ENCODE peak calls at places on chromosome 11, in four cellular contexts. One of them, this sample, is unnamed.

GRCh38 chr11:118895093-118896039 is 11.7 kb downstream of the CXCR5 start:
- DNase-seq in activated naive CD8-positive, alpha-beta T cell treated with anti-CD3 and anti-CD28 coated beads, Interleukin-2, amount 10 ng/mL, durations not matched to agents 7 days and 5 days: peak
- DNase-seq in BE2C: peak
- DNase-seq in NCI-H510A treated with DMSO at 0.1 percent for 48 hours: peak
- DNase-seq in this sample: no peak

GRCh38 chr11:76669901-76670474 is 559 bp downstream of the LRRC32 start:
- DNase-seq in activated naive CD8-positive, alpha-beta T cell treated with anti-CD3 and anti-CD28 coated beads, Interleukin-2, amount 10 ng/mL, durations not matched to agents 7 days and 5 days: no peak
- DNase-seq in BE2C: peak
- DNase-seq in NCI-H510A treated with DMSO at 0.1 percent for 48 hours: no peak
- DNase-seq in this sample: peak

GRCh38 chr11:73152861-73153483 is 10.9 kb upstream of the FCHSD2 start:
- DNase-seq in activated naive CD8-positive, alpha-beta T cell treated with anti-CD3 and anti-CD28 coated beads, Interleukin-2, amount 10 ng/mL, durations not matched to agents 7 days and 5 days: peak
- DNase-seq in BE2C: no peak
- DNase-seq in NCI-H510A treated with DMSO at 0.1 percent for 48 hours: peak
- DNase-seq in this sample: no peak

GRCh38 chr11:70118642-70119041 is 40.5 kb downstream of the ANO1 start:
- DNase-seq in activated naive CD8-positive, alpha-beta T cell treated with anti-CD3 and anti-CD28 coated beads, Interleukin-2, amount 10 ng/mL, durations not matched to agents 7 days and 5 days: no peak
- DNase-seq in BE2C: no peak
- DNase-seq in NCI-H510A treated with DMSO at 0.1 percent for 48 hours: no peak
- DNase-seq in this sample: no peak

GRCh38 chr11:83836883-83837654 is 550.9 kb upstream of the CCDC90B start:
- DNase-seq in activated naive CD8-positive, alpha-beta T cell treated with anti-CD3 and anti-CD28 coated beads, Interleukin-2, amount 10 ng/mL, durations not matched to agents 7 days and 5 days: no peak
- DNase-seq in BE2C: peak
- DNase-seq in NCI-H510A treated with DMSO at 0.1 percent for 48 hours: peak
- DNase-seq in this sample: no peak

GRCh38 chr11:76185931-76186401 is 20.3 kb downstream of the WNT11 start:
- DNase-seq in activated naive CD8-positive, alpha-beta T cell treated with anti-CD3 and anti-CD28 coated beads, Interleukin-2, amount 10 ng/mL, durations not matched to agents 7 days and 5 days: no peak
- DNase-seq in BE2C: peak
- DNase-seq in NCI-H510A treated with DMSO at 0.1 percent for 48 hours: peak
- DNase-seq in this sample: no peak

GRCh38 chr11:65576232-65576866 is 496 bp downstream of the EHBP1L1 start:
- DNase-seq in activated naive CD8-positive, alpha-beta T cell treated with anti-CD3 and anti-CD28 coated beads, Interleukin-2, amount 10 ng/mL, durations not matched to agents 7 days and 5 days: no peak
- DNase-seq in BE2C: no peak
- DNase-seq in NCI-H510A treated with DMSO at 0.1 percent for 48 hours: no peak
- DNase-seq in this sample: no peak

GRCh38 chr11:11463397-11463796 is 110.3 kb upstream of the CSNK2A3 start:
- DNase-seq in activated naive CD8-positive, alpha-beta T cell treated with anti-CD3 and anti-CD28 coated beads, Interleukin-2, amount 10 ng/mL, durations not matched to agents 7 days and 5 days: no peak
- DNase-seq in BE2C: peak
- DNase-seq in NCI-H510A treated with DMSO at 0.1 percent for 48 hours: peak
- DNase-seq in this sample: no peak

GRCh38 chr11:3849297-3849874 is 6.1 kb upstream of the STIM1 start:
- DNase-seq in activated naive CD8-positive, alpha-beta T cell treated with anti-CD3 and anti-CD28 coated beads, Interleukin-2, amount 10 ng/mL, durations not matched to agents 7 days and 5 days: no peak
- DNase-seq in BE2C: peak
- DNase-seq in NCI-H510A treated with DMSO at 0.1 percent for 48 hours: peak
- DNase-seq in this sample: no peak

GRCh38 chr11:129593098-129593497 is 217.4 kb downstream of the BARX2 start:
- DNase-seq in activated naive CD8-positive, alpha-beta T cell treated with anti-CD3 and anti-CD28 coated beads, Interleukin-2, amount 10 ng/mL, durations not matched to agents 7 days and 5 days: no peak
- DNase-seq in BE2C: no peak
- DNase-seq in NCI-H510A treated with DMSO at 0.1 percent for 48 hours: peak
- DNase-seq in this sample: no peak

GRCh38 chr11:63537293-63538101 is 889 bp downstream of the PLAAT4 start:
- DNase-seq in activated naive CD8-positive, alpha-beta T cell treated with anti-CD3 and anti-CD28 coated beads, Interleukin-2, amount 10 ng/mL, durations not matched to agents 7 days and 5 days: no peak
- DNase-seq in BE2C: no peak
- DNase-seq in NCI-H510A treated with DMSO at 0.1 percent for 48 hours: no peak
- DNase-seq in this sample: peak

GRCh38 chr11:22539851-22540376 is 85.7 kb downstream of the FANCF start:
- DNase-seq in activated naive CD8-positive, alpha-beta T cell treated with anti-CD3 and anti-CD28 coated beads, Interleukin-2, amount 10 ng/mL, durations not matched to agents 7 days and 5 days: no peak
- DNase-seq in BE2C: no peak
- DNase-seq in NCI-H510A treated with DMSO at 0.1 percent for 48 hours: peak
- DNase-seq in this sample: no peak

GRCh38 chr11:43954241-43954640 is 11.8 kb downstream of the C11orf96 start:
- DNase-seq in activated naive CD8-positive, alpha-beta T cell treated with anti-CD3 and anti-CD28 coated beads, Interleukin-2, amount 10 ng/mL, durations not matched to agents 7 days and 5 days: no peak
- DNase-seq in BE2C: no peak
- DNase-seq in NCI-H510A treated with DMSO at 0.1 percent for 48 hours: no peak
- DNase-seq in this sample: no peak

GRCh38 chr11:118916842-118917388 is 8.8 kb downstream of the BCL9L start:
- DNase-seq in activated naive CD8-positive, alpha-beta T cell treated with anti-CD3 and anti-CD28 coated beads, Interleukin-2, amount 10 ng/mL, durations not matched to agents 7 days and 5 days: no peak
- DNase-seq in BE2C: peak
- DNase-seq in NCI-H510A treated with DMSO at 0.1 percent for 48 hours: no peak
- DNase-seq in this sample: peak

GRCh38 chr11:58444285-58444684 is 2.2 kb upstream of the OR5B12 start:
- DNase-seq in activated naive CD8-positive, alpha-beta T cell treated with anti-CD3 and anti-CD28 coated beads, Interleukin-2, amount 10 ng/mL, durations not matched to agents 7 days and 5 days: no peak
- DNase-seq in BE2C: no peak
- DNase-seq in NCI-H510A treated with DMSO at 0.1 percent for 48 hours: no peak
- DNase-seq in this sample: no peak

GRCh38 chr11:121236115-121237001 is 56.2 kb upstream of the SC5D start:
- DNase-seq in activated naive CD8-positive, alpha-beta T cell treated with anti-CD3 and anti-CD28 coated beads, Interleukin-2, amount 10 ng/mL, durations not matched to agents 7 days and 5 days: no peak
- DNase-seq in BE2C: no peak
- DNase-seq in NCI-H510A treated with DMSO at 0.1 percent for 48 hours: no peak
- DNase-seq in this sample: no peak

GRCh38 chr11:35102267-35102666 is 36.7 kb upstream of the CD44 start:
- DNase-seq in activated naive CD8-positive, alpha-beta T cell treated with anti-CD3 and anti-CD28 coated beads, Interleukin-2, amount 10 ng/mL, durations not matched to agents 7 days and 5 days: no peak
- DNase-seq in BE2C: no peak
- DNase-seq in NCI-H510A treated with DMSO at 0.1 percent for 48 hours: no peak
- DNase-seq in this sample: no peak

GRCh38 chr11:111086058-111086457 is 159.5 kb upstream of the POU2AF2 start:
- DNase-seq in activated naive CD8-positive, alpha-beta T cell treated with anti-CD3 and anti-CD28 coated beads, Interleukin-2, amount 10 ng/mL, durations not matched to agents 7 days and 5 days: no peak
- DNase-seq in BE2C: no peak
- DNase-seq in NCI-H510A treated with DMSO at 0.1 percent for 48 hours: peak
- DNase-seq in this sample: no peak

GRCh38 chr11:130945945-130946344 is 29.7 kb upstream of the SNX19 start:
- DNase-seq in activated naive CD8-positive, alpha-beta T cell treated with anti-CD3 and anti-CD28 coated beads, Interleukin-2, amount 10 ng/mL, durations not matched to agents 7 days and 5 days: no peak
- DNase-seq in BE2C: no peak
- DNase-seq in NCI-H510A treated with DMSO at 0.1 percent for 48 hours: no peak
- DNase-seq in this sample: peak

GRCh38 chr11:36273110-36273509 is 16.1 kb downstream of the COMMD9 start:
- DNase-seq in activated naive CD8-positive, alpha-beta T cell treated with anti-CD3 and anti-CD28 coated beads, Interleukin-2, amount 10 ng/mL, durations not matched to agents 7 days and 5 days: no peak
- DNase-seq in BE2C: no peak
- DNase-seq in NCI-H510A treated with DMSO at 0.1 percent for 48 hours: peak
- DNase-seq in this sample: no peak

GRCh38 chr11:125175896-125176575 is 11.5 kb downstream of the PKNOX2 start:
- DNase-seq in activated naive CD8-positive, alpha-beta T cell treated with anti-CD3 and anti-CD28 coated beads, Interleukin-2, amount 10 ng/mL, durations not matched to agents 7 days and 5 days: no peak
- DNase-seq in BE2C: no peak
- DNase-seq in NCI-H510A treated with DMSO at 0.1 percent for 48 hours: no peak
- DNase-seq in this sample: peak

GRCh38 chr11:79160786-79161403 is 279.9 kb downstream of the TENM4 start:
- DNase-seq in activated naive CD8-positive, alpha-beta T cell treated with anti-CD3 and anti-CD28 coated beads, Interleukin-2, amount 10 ng/mL, durations not matched to agents 7 days and 5 days: no peak
- DNase-seq in BE2C: no peak
- DNase-seq in NCI-H510A treated with DMSO at 0.1 percent for 48 hours: no peak
- DNase-seq in this sample: no peak

GRCh38 chr11:68825603-68826002 is 16.1 kb downstream of the CPT1A start:
- DNase-seq in activated naive CD8-positive, alpha-beta T cell treated with anti-CD3 and anti-CD28 coated beads, Interleukin-2, amount 10 ng/mL, durations not matched to agents 7 days and 5 days: peak
- DNase-seq in BE2C: no peak
- DNase-seq in NCI-H510A treated with DMSO at 0.1 percent for 48 hours: peak
- DNase-seq in this sample: no peak

GRCh38 chr11:57274904-57275498 is 38.0 kb upstream of the APLNR start:
- DNase-seq in activated naive CD8-positive, alpha-beta T cell treated with anti-CD3 and anti-CD28 coated beads, Interleukin-2, amount 10 ng/mL, durations not matched to agents 7 days and 5 days: no peak
- DNase-seq in BE2C: no peak
- DNase-seq in NCI-H510A treated with DMSO at 0.1 percent for 48 hours: no peak
- DNase-seq in this sample: no peak

GRCh38 chr11:110573411-110573810 is 138.8 kb downstream of the ARHGAP20 start:
- DNase-seq in activated naive CD8-positive, alpha-beta T cell treated with anti-CD3 and anti-CD28 coated beads, Interleukin-2, amount 10 ng/mL, durations not matched to agents 7 days and 5 days: no peak
- DNase-seq in BE2C: no peak
- DNase-seq in NCI-H510A treated with DMSO at 0.1 percent for 48 hours: no peak
- DNase-seq in this sample: no peak

GRCh38 chr11:72070486-72070885 is 9.9 kb downstream of the NUMA1 start:
- DNase-seq in activated naive CD8-positive, alpha-beta T cell treated with anti-CD3 and anti-CD28 coated beads, Interleukin-2, amount 10 ng/mL, durations not matched to agents 7 days and 5 days: no peak
- DNase-seq in BE2C: no peak
- DNase-seq in NCI-H510A treated with DMSO at 0.1 percent for 48 hours: no peak
- DNase-seq in this sample: no peak

GRCh38 chr11:73270855-73271477 is 1.2 kb upstream of the P2RY6 start:
- DNase-seq in activated naive CD8-positive, alpha-beta T cell treated with anti-CD3 and anti-CD28 coated beads, Interleukin-2, amount 10 ng/mL, durations not matched to agents 7 days and 5 days: no peak
- DNase-seq in BE2C: no peak
- DNase-seq in NCI-H510A treated with DMSO at 0.1 percent for 48 hours: no peak
- DNase-seq in this sample: peak

This sample was measured in aorta.